ENCODE peak calls at places on chromosomes 7 and 10, in six cellular contexts. C is HCT116, S is PC-3, M is MM.1S, X is GM23248, F is SK-N-SH. U is an unnamed sample.

GRCh38 chr7:139340808-139341057 is 404 bp upstream of the FMC1 start:
- DNase-seq in C (no peak), F (no peak), M (no peak), X (no peak), S (no peak), U (no peak)

GRCh38 chr7:117077658-117078057 is 124.4 kb downstream of the ST7 start:
- DNase-seq in C (no peak), X (no peak), S (no peak), M (no peak), F (no peak), U (no peak)

GRCh38 chr10:124204726-124205125 is 111.3 kb upstream of the CHST15 start:
- DNase-seq in M (no peak), C (no peak), F (no peak), S (no peak), X (no peak), U (no peak)

GRCh38 chr10:112475565-112476233 is 28.7 kb downstream of the VTI1A start:
- DNase-seq in X (peak; percentile 63), C (no peak), M (peak; percentile 37), S (peak; percentile 40), F (no peak), U (peak; percentile 61)

GRCh38 chr7:75983471-75984129 is 10.8 kb downstream of the TMEM120A start:
- DNase-seq in X (no peak), S (no peak), F (peak; percentile 44), M (no peak), C (no peak), U (no peak)

GRCh38 chr10:89355373-89355772 is 22.5 kb upstream of the IFIT1B start:
- DNase-seq in S (peak; percentile 38), M (no peak), F (no peak), C (no peak), X (peak; percentile 72), U (no peak)

GRCh38 chr10:30352377-30352776 is 3.3 kb upstream of the MTPAP start:
- DNase-seq in C (no peak), F (no peak), X (no peak), M (no peak), S (no peak), U (no peak)

GRCh38 chr10:124916098-124916584 is 25.8 kb upstream of the ZRANB1 start:
- DNase-seq in X (peak; percentile 57), M (no peak), S (peak; percentile 2), C (no peak), F (peak; percentile 36), U (no peak)

GRCh38 chr7:135801045-135801693 is 52.6 kb upstream of the FAM180A start:
- DNase-seq in X (peak; percentile 83), F (peak; percentile 73), S (peak; percentile 80), M (peak; percentile 75), C (peak; percentile 58), U (peak; percentile 83)

GRCh38 chr10:24568042-24568441 is 155.6 kb downstream of the ARHGAP21 start:
- DNase-seq in S (no peak), C (no peak), F (no peak), X (no peak), M (no peak), U (no peak)

GRCh38 chr7:131897790-131898165 is 341.4 kb upstream of the PODXL start:
- DNase-seq in C (no peak), F (no peak), M (no peak), S (no peak), X (no peak), U (no peak)
- H3K9me2 ChIP-seq in C (no peaks in the 10 kb centered on the region), F (no peaks in the 10 kb centered on the region), M (no peaks in the 10 kb centered on the region), S (no peaks in the 10 kb centered on the region), X (no peaks in the 10 kb centered on the region), U (no peaks in the 10 kb centered on the region)

GRCh38 chr10:96374004-96374403 is 15.2 kb upstream of the OPALIN start:
- DNase-seq in S (no peak), C (no peak), X (no peak), F (no peak), M (no peak), U (no peak)

GRCh38 chr10:96374639-96374984 is 15.8 kb upstream of the OPALIN start:
- DNase-seq in S (no peak), M (no peak), F (peak; percentile 51), C (no peak), X (no peak), U (no peak)

GRCh38 chr10:96377816-96378294 is 19.1 kb upstream of the OPALIN start:
- DNase-seq in X (peak; percentile 54), M (no peak), F (no peak), C (no peak), S (no peak), U (no peak)

GRCh38 chr10:96376483-96376882 is 17.7 kb upstream of the OPALIN start:
- DNase-seq in M (no peak), S (no peak), C (no peak), F (no peak), X (no peak), U (no peak)

GRCh38 chr10:96374985-96375830 is 16.4 kb upstream of the OPALIN start:
- DNase-seq in X (peak; percentile 93), F (peak; percentile 94), S (peak; percentile 91), M (peak; percentile 84), C (peak; percentile 81), U (peak; percentile 87)
- H3K9ac ChIP-seq in X (peak overlapping the region; percentile 15), F (no peak overlapping the region), S (peak overlapping the region; percentile 25), M (peak overlapping the region; percentile 18), C (peak overlapping the region; percentile 38), U (peak overlapping the region; percentile 49)

GRCh38 chr7:112283382-112283910 is 77.0 kb downstream of the ZNF277 start:
- DNase-seq in F (no peak), X (no peak), M (peak; percentile 39), S (no peak), C (no peak), U (no peak)

GRCh38 chr7:112280267-112280666 is 73.8 kb downstream of the ZNF277 start:
- DNase-seq in C (no peak), F (no peak), M (no peak), X (no peak), S (no peak), U (no peak)

GRCh38 chr7:112286294-112287086 is 80.0 kb downstream of the ZNF277 start:
- DNase-seq in C (no peak), S (no peak), M (no peak), X (no peak), F (peak; percentile 15), U (no peak)

GRCh38 chr7:112279042-112279441 is 72.5 kb downstream of the ZNF277 start:
- DNase-seq in C (no peak), S (no peak), X (no peak), F (no peak), M (no peak), U (no peak)

GRCh38 chr7:112282476-112283188 is 76.1 kb downstream of the ZNF277 start:
- DNase-seq in C (no peak), S (peak; percentile 31), F (no peak), M (no peak), X (no peak), U (no peak)
- H3K9me2 ChIP-seq in C (no peaks in the 10 kb centered on the region), S (no peaks in the 10 kb centered on the region), F (no peaks in the 10 kb centered on the region), M (no peaks in the 10 kb centered on the region), X (no peaks in the 10 kb centered on the region), U (no peaks in the 10 kb centered on the region)

DNA sequence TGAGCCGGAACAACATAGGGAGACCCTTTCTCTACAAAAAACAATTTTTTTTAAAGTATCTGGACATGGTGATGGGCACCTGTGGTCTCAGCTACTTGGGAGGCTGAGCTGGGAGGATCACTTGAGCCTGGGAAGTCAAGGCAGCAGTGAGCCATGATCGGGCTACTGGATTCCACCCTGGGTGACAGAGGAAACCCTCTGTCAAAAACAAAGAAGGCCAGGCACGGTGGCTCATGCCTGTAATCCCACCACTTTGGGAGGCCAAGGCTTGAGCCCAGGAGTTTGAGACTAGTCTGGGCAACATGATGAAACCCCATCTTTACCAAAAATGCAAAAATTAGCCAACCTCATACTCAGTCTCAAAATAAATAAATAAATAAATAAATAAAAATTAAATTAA is 19.9 kb upstream of the ZCCHC24 start:
- DNase-seq in S (no peak), F (no peak), C (no peak), X (no peak), M (no peak), U (no peak)
- H3K9ac ChIP-seq in S (no peak overlapping the region), F (no peak overlapping the region), C (no peak overlapping the region), X (no peak overlapping the region), M (no peak overlapping the region), U (no peak overlapping the region)

GRCh38 chr7:33179519-33179918 is 50.2 kb downstream of the BBS9 start:
- DNase-seq in C (no peak), F (no peak), M (no peak), X (no peak), S (no peak), U (no peak)
- H3K9me2 ChIP-seq in C (no peaks in the 10 kb centered on the region), F (no peaks in the 10 kb centered on the region), M (no peaks in the 10 kb centered on the region), X (no peaks in the 10 kb centered on the region), S (no peaks in the 10 kb centered on the region), U (no peaks in the 10 kb centered on the region)